ENCODE peak calls at places on chromosomes 11 and 22, in ten cellular contexts. T is CD4-positive, CD25-positive, alpha-beta regulatory T cell; C is ovary; I is left ventricle myocardium inferior; G is pancreas; E is A549; Z is stomach; P is PC-9; Y is thoracic aorta; H is adrenal gland. W is an unnamed sample.

GRCh38 chr22:23305321-23305910 is 125.1 kb downstream of the BCR start:
- DNase-seq in T (no peak), H (peak; percentile 33), P (no peak), I (no peak), E (no peak), Y (no peak), Z (no peak), C (peak; percentile 31), G (no peak), W (no peak)

GRCh38 chr11:80686889-80687288 is 1246.1 kb upstream of the TENM4 start:
- DNase-seq in I (no peak), Z (no peak), C (no peak), Y (no peak), E (no peak), P (no peak), H (no peak), G (no peak), T (no peak), W (no peak)

GRCh38 chr22:30591191-30591587 is 521 bp downstream of the PES1 start:
- DNase-seq in H (no peak), T (no peak), G (no peak), P (no peak), E (no peak), Z (no peak), I (no peak), Y (no peak), C (no peak), W (no peak)

GRCh38 chr11:70636659-70637058 is 238.3 kb downstream of the CTTN start:
- DNase-seq in Z (no peak), G (no peak), I (no peak), Y (no peak), T (no peak), C (no peak), P (no peak), E (no peak), H (no peak), W (no peak)

GRCh38 chr11:12232819-12233601 is 122.6 kb downstream of the MICAL2 start:
- DNase-seq in Z (no peak), E (peak; percentile 32), H (no peak), C (no peak), I (no peak), P (no peak), G (no peak), T (no peak), Y (no peak), W (no peak)

GRCh38 chr11:45593992-45594391 is 71.4 kb downstream of the CHST1 start:
- DNase-seq in H (no peak), C (no peak), G (no peak), Z (no peak), Y (no peak), P (no peak), I (no peak), T (no peak), E (no peak), W (no peak)

GRCh38 chr11:22244986-22245592 is 52.2 kb downstream of the ANO5 start:
- DNase-seq in P (no peak), C (peak; percentile 21), G (peak; percentile 10), Z (peak; percentile 47), T (no peak), H (peak; percentile 47), Y (no peak), E (peak; percentile 6), I (peak; percentile 15), W (no peak)

GRCh38 chr11:11501546-11502274 is 120.1 kb downstream of the GALNT18 start:
- DNase-seq in P (no peak), Z (no peak), I (no peak), T (no peak), C (no peak), G (no peak), H (no peak), Y (no peak), E (no peak), W (no peak)

GRCh38 chr22:39351689-39352214 is 2.0 kb downstream of the SYNGR1 start:
- DNase-seq in C (no peak), P (no peak), T (no peak), Z (no peak), G (no peak), E (no peak), I (no peak), H (no peak), Y (no peak), W (peak; percentile 32)

GRCh38 chr11:64620286-64620962 is 29.4 kb downstream of the SLC22A12 start:
- DNase-seq in T (no peak), I (no peak), C (peak; percentile 71), P (no peak), H (peak; percentile 46), G (peak; percentile 78), Z (no peak), E (no peak), Y (no peak), W (no peak)

GRCh38 chr11:101582242-101583052 is 1.4 kb downstream of the TRPC6 start:
- DNase-seq in Z (no peak), C (peak; percentile 21), I (peak; percentile 14), H (no peak), Y (no peak), G (no peak), P (no peak), T (no peak), E (peak; percentile 14), W (no peak)

GRCh38 chr11:101586965-101587364 is 3.2 kb upstream of the TRPC6 start:
- DNase-seq in Y (no peak), C (no peak), E (no peak), I (no peak), P (no peak), H (no peak), T (no peak), G (no peak), Z (no peak), W (no peak)

GRCh38 chr11:101583180-101584128 is at the start of gene TRPC6:
- DNase-seq in Z (no peak), E (peak; percentile 33), Y (no peak), H (no peak), I (peak; percentile 14), T (no peak), G (no peak), P (no peak), C (peak; percentile 45), W (no peak)

GRCh38 chr11:101584651-101585050 is 844 bp upstream of the TRPC6 start:
- DNase-seq in T (no peak), Z (no peak), C (no peak), H (no peak), E (no peak), P (no peak), G (no peak), I (no peak), Y (no peak), W (no peak)

DNA sequence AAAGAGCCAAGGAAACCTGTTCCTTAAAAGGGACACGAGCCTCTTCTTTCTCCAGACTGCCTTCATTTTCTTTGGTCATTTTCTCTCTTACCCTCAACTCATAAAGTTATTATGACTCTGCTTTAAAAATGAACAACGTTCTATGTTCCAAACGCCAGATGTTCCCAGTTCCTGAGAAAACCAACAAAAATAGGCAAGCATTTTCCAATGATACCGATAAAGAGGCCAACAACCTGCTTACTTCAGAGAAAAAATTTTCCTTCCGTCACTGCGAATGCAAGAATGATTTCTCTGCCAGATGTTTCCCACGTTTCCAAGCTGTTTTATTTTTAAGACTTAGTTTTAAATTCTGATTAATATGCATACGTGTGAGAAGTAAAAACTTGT is 315 bp upstream of the TRPC6 start:
- DNase-seq in Y (no peak), E (no peak), C (no peak), H (no peak), Z (no peak), P (no peak), G (no peak), I (no peak), T (no peak), W (no peak)
- H3K27ac ChIP-seq in Y (peak overlapping the region; percentile 22), E (no peak overlapping the region), C (no peak overlapping the region), H (no peak overlapping the region), Z (peak overlapping the region; percentile 64), P (no peak overlapping the region), G (no peak overlapping the region), I (peak overlapping the region; percentile 56), T (no peak overlapping the region), W (no peak overlapping the region)

DNA sequence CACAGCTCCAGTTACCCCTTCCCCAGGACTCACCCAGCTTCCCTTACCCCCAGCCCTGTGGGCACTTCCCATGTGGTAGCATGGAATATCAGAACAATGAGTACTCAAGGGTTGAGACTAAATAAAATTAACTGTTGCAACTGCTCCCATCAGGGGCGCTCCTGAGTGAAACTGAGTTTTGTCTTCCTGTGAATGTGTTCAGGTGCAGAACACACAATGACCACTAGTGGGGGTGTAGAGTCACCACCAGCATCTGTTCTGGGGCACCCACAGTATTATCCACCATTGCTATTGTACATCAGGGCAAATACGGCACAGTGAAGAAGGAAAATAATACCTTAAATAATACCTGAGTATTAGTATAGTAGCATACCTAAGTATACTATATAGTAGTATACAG is 689.7 kb downstream of the TBC1D22A start:
- DNase-seq in T (no peak), G (no peak), P (no peak), Y (no peak), H (no peak), C (no peak), E (peak; percentile 10), Z (no peak), I (no peak), W (no peak)
- H3K9me3 ChIP-seq in T (no peaks in the 10 kb centered on the region), G (no peaks in the 10 kb centered on the region), P (no peaks in the 10 kb centered on the region), Y (peaks cover 4% of the 10 kb centered on the region), H (no peaks in the 10 kb centered on the region), C (no peaks in the 10 kb centered on the region), E (peaks cover 2% of the 10 kb centered on the region), Z (peaks cover 13% of the 10 kb centered on the region), I (peaks cover 33% of the 10 kb centered on the region), W (no peaks in the 10 kb centered on the region)

GRCh38 chr11:73420136-73420535 is 43.9 kb downstream of the RELT start:
- DNase-seq in C (no peak), Y (no peak), Z (no peak), H (no peak), I (no peak), G (no peak), P (no peak), E (no peak), T (no peak), W (no peak)

GRCh38 chr11:73413246-73413645 is 37.0 kb downstream of the RELT start:
- DNase-seq in C (no peak), I (no peak), E (no peak), H (no peak), T (no peak), Z (no peak), P (no peak), G (no peak), Y (no peak), W (no peak)

GRCh38 chr11:73414977-73415492 is 38.8 kb downstream of the RELT start:
- DNase-seq in E (no peak), T (no peak), I (no peak), P (no peak), H (no peak), Z (no peak), C (no peak), G (no peak), Y (no peak), W (no peak)

GRCh38 chr11:73415854-73416615 is 39.8 kb downstream of the RELT start:
- DNase-seq in T (no peak), G (no peak), Y (no peak), H (no peak), P (no peak), Z (no peak), E (no peak), C (no peak), I (no peak), W (no peak)

GRCh38 chr11:73416711-73417265 is 40.6 kb downstream of the RELT start:
- DNase-seq in Z (no peak), T (no peak), Y (no peak), G (no peak), E (no peak), H (no peak), I (no peak), P (no peak), C (no peak), W (no peak)
- H3K27ac ChIP-seq in Z (no peak overlapping the region), T (no peak overlapping the region), Y (no peak overlapping the region), G (no peak overlapping the region), E (no peak overlapping the region), H (no peak overlapping the region), I (no peak overlapping the region), P (no peak overlapping the region), C (no peak overlapping the region), W (no peak overlapping the region)

GRCh38 chr11:55474321-55474720 is 79.9 kb upstream of the OR4C15 start:
- DNase-seq in I (no peak), T (no peak), E (no peak), Y (no peak), P (no peak), C (no peak), Z (no peak), H (no peak), G (no peak), W (no peak)
- H3K9me3 ChIP-seq in I (no peaks in the 10 kb centered on the region), T (no peaks in the 10 kb centered on the region), E (no peaks in the 10 kb centered on the region), Y (no peaks in the 10 kb centered on the region), P (no peaks in the 10 kb centered on the region), C (no peaks in the 10 kb centered on the region), Z (peaks cover 22% of the 10 kb centered on the region), H (no peaks in the 10 kb centered on the region), G (no peaks in the 10 kb centered on the region), W (no peaks in the 10 kb centered on the region)

W was measured in CD8-positive, alpha-beta memory T cell.